ENCODE peak calls at places on chromosome 15, in eight cellular contexts. One of them, this sample, is unnamed.
A peak's percentile ranks its signal among the peaks of the same experiment; 100 is the strongest.

GRCh38 chr15:95995375-95996168 is 334.9 kb upstream of the NR2F2 start:
- DNase-seq in breast epithelium: no peak
- DNase-seq in upper lobe of right lung: no peak
- DNase-seq in foreskin keratinocyte: peak; percentile 6
- DNase-seq in prostate gland: no peak
- DNase-seq in epithelial cell of esophagus: peak; percentile 28
- DNase-seq in endothelial cell: no peak
- DNase-seq in psoas muscle: no peak
- DNase-seq in this sample: peak; percentile 41

GRCh38 chr15:91465086-91465485 is 365.0 kb downstream of the SV2B start:
- DNase-seq in breast epithelium: no peak
- DNase-seq in upper lobe of right lung: no peak
- DNase-seq in foreskin keratinocyte: peak; percentile 37
- DNase-seq in prostate gland: no peak
- DNase-seq in epithelial cell of esophagus: peak; percentile 51
- DNase-seq in endothelial cell: no peak
- DNase-seq in psoas muscle: no peak
- DNase-seq in this sample: peak; percentile 14

GRCh38 chr15:52730163-52730562 is 51.0 kb upstream of the ATOSA start:
- DNase-seq in breast epithelium: no peak
- DNase-seq in upper lobe of right lung: no peak
- DNase-seq in foreskin keratinocyte: peak; percentile 43
- DNase-seq in prostate gland: no peak
- DNase-seq in epithelial cell of esophagus: peak; percentile 89
- DNase-seq in endothelial cell: no peak
- DNase-seq in psoas muscle: no peak
- DNase-seq in this sample: peak; percentile 82

GRCh38 chr15:63372018-63372705 is 9.5 kb downstream of the CA12 start:
- DNase-seq in breast epithelium: no peak
- DNase-seq in upper lobe of right lung: no peak
- DNase-seq in foreskin keratinocyte: peak; percentile 91
- DNase-seq in prostate gland: no peak
- DNase-seq in epithelial cell of esophagus: peak; percentile 98
- DNase-seq in endothelial cell: no peak
- DNase-seq in psoas muscle: peak; percentile 74
- DNase-seq in this sample: peak; percentile 99

GRCh38 chr15:88476635-88477038 is 9.1 kb downstream of the MRPS11 start:
- DNase-seq in breast epithelium: no peak
- DNase-seq in upper lobe of right lung: no peak
- DNase-seq in foreskin keratinocyte: no peak
- DNase-seq in prostate gland: no peak
- DNase-seq in epithelial cell of esophagus: peak; percentile 46
- DNase-seq in endothelial cell: peak; percentile 32
- DNase-seq in psoas muscle: no peak
- DNase-seq in this sample: peak; percentile 31

GRCh38 chr15:90086868-90087268 is 15.4 kb downstream of the IDH2 start:
- DNase-seq in breast epithelium: no peak
- DNase-seq in upper lobe of right lung: peak; percentile 74
- DNase-seq in foreskin keratinocyte: no peak
- DNase-seq in prostate gland: no peak
- DNase-seq in epithelial cell of esophagus: peak; percentile 62
- DNase-seq in endothelial cell: peak; percentile 66
- DNase-seq in psoas muscle: no peak
- DNase-seq in this sample: peak; percentile 43

GRCh38 chr15:38696120-38696727 is 131.6 kb upstream of the RASGRP1 start:
- DNase-seq in breast epithelium: no peak
- DNase-seq in upper lobe of right lung: no peak
- DNase-seq in foreskin keratinocyte: no peak
- DNase-seq in prostate gland: no peak
- DNase-seq in epithelial cell of esophagus: no peak
- DNase-seq in endothelial cell: no peak
- DNase-seq in psoas muscle: no peak
- DNase-seq in this sample: no peak

GRCh38 chr15:29935296-29936020 is 113.2 kb upstream of the TJP1 start:
- DNase-seq in breast epithelium: no peak
- DNase-seq in upper lobe of right lung: no peak
- DNase-seq in foreskin keratinocyte: no peak
- DNase-seq in prostate gland: no peak
- DNase-seq in epithelial cell of esophagus: peak; percentile 29
- DNase-seq in endothelial cell: peak; percentile 41
- DNase-seq in psoas muscle: no peak
- DNase-seq in this sample: peak; percentile 31

GRCh38 chr15:62021991-62022600 is 38.2 kb downstream of the VPS13C start:
- DNase-seq in breast epithelium: no peak
- DNase-seq in upper lobe of right lung: no peak
- DNase-seq in foreskin keratinocyte: no peak
- DNase-seq in prostate gland: no peak
- DNase-seq in epithelial cell of esophagus: no peak
- DNase-seq in endothelial cell: no peak
- DNase-seq in psoas muscle: no peak
- DNase-seq in this sample: no peak

GRCh38 chr15:58541410-58542087 is 109.8 kb downstream of the LIPC start:
- DNase-seq in breast epithelium: no peak
- DNase-seq in upper lobe of right lung: peak; percentile 46
- DNase-seq in foreskin keratinocyte: no peak
- DNase-seq in prostate gland: no peak
- DNase-seq in epithelial cell of esophagus: no peak
- DNase-seq in endothelial cell: no peak
- DNase-seq in psoas muscle: no peak
- DNase-seq in this sample: no peak

GRCh38 chr15:86106306-86106705 is 26.6 kb downstream of the AGBL1 start:
- DNase-seq in breast epithelium: no peak
- DNase-seq in upper lobe of right lung: no peak
- DNase-seq in foreskin keratinocyte: no peak
- DNase-seq in prostate gland: no peak
- DNase-seq in epithelial cell of esophagus: no peak
- DNase-seq in endothelial cell: no peak
- DNase-seq in psoas muscle: no peak
- DNase-seq in this sample: no peak

GRCh38 chr15:61081028-61081322 is 148.1 kb downstream of the RORA start:
- DNase-seq in breast epithelium: no peak
- DNase-seq in upper lobe of right lung: no peak
- DNase-seq in foreskin keratinocyte: no peak
- DNase-seq in prostate gland: no peak
- DNase-seq in epithelial cell of esophagus: no peak
- DNase-seq in endothelial cell: no peak
- DNase-seq in psoas muscle: no peak
- DNase-seq in this sample: no peak

GRCh38 chr15:89349212-89349558 is 14.6 kb upstream of the POLG start:
- DNase-seq in breast epithelium: no peak
- DNase-seq in upper lobe of right lung: no peak
- DNase-seq in foreskin keratinocyte: no peak
- DNase-seq in prostate gland: no peak
- DNase-seq in epithelial cell of esophagus: no peak
- DNase-seq in endothelial cell: no peak
- DNase-seq in psoas muscle: no peak
- DNase-seq in this sample: no peak

GRCh38 chr15:88695046-88695445 is 56.2 kb downstream of the ISG20 start:
- DNase-seq in breast epithelium: no peak
- DNase-seq in upper lobe of right lung: no peak
- DNase-seq in foreskin keratinocyte: no peak
- DNase-seq in prostate gland: no peak
- DNase-seq in epithelial cell of esophagus: no peak
- DNase-seq in endothelial cell: no peak
- DNase-seq in psoas muscle: no peak
- DNase-seq in this sample: no peak

GRCh38 chr15:63553388-63553791 is 43.8 kb upstream of the FBXL22 start:
- DNase-seq in breast epithelium: no peak
- DNase-seq in upper lobe of right lung: no peak
- DNase-seq in foreskin keratinocyte: peak; percentile 73
- DNase-seq in prostate gland: peak; percentile 56
- DNase-seq in epithelial cell of esophagus: peak; percentile 83
- DNase-seq in endothelial cell: no peak
- DNase-seq in psoas muscle: no peak
- DNase-seq in this sample: peak; percentile 91

GRCh38 chr15:49877871-49878511 is 241.0 kb downstream of the ATP8B4 start:
- DNase-seq in breast epithelium: no peak
- DNase-seq in upper lobe of right lung: no peak
- DNase-seq in foreskin keratinocyte: no peak
- DNase-seq in prostate gland: no peak
- DNase-seq in epithelial cell of esophagus: no peak
- DNase-seq in endothelial cell: no peak
- DNase-seq in psoas muscle: no peak
- DNase-seq in this sample: no peak

GRCh38 chr15:49877117-49877860 is 241.7 kb downstream of the ATP8B4 start:
- DNase-seq in breast epithelium: no peak
- DNase-seq in upper lobe of right lung: no peak
- DNase-seq in foreskin keratinocyte: no peak
- DNase-seq in prostate gland: no peak
- DNase-seq in epithelial cell of esophagus: peak; percentile 11
- DNase-seq in endothelial cell: no peak
- DNase-seq in psoas muscle: no peak
- DNase-seq in this sample: no peak

GRCh38 chr15:49876401-49877038 is 242.5 kb downstream of the ATP8B4 start:
- DNase-seq in breast epithelium: no peak
- DNase-seq in upper lobe of right lung: no peak
- DNase-seq in foreskin keratinocyte: no peak
- DNase-seq in prostate gland: peak; percentile 6
- DNase-seq in epithelial cell of esophagus: peak; percentile 46
- DNase-seq in endothelial cell: peak; percentile 27
- DNase-seq in psoas muscle: no peak
- DNase-seq in this sample: peak; percentile 33

GRCh38 chr15:49875392-49875791 is 243.6 kb downstream of the ATP8B4 start:
- DNase-seq in breast epithelium: no peak
- DNase-seq in upper lobe of right lung: no peak
- DNase-seq in foreskin keratinocyte: no peak
- DNase-seq in prostate gland: no peak
- DNase-seq in epithelial cell of esophagus: peak; percentile 47
- DNase-seq in endothelial cell: no peak
- DNase-seq in psoas muscle: no peak
- DNase-seq in this sample: no peak
- TF ChIP-seq CTCF in breast epithelium: no peak
- TF ChIP-seq CTCF in upper lobe of right lung: no peak
- TF ChIP-seq CTCF in foreskin keratinocyte: peak; percentile 27
- TF ChIP-seq CTCF in prostate gland: no peak
- TF ChIP-seq CTCF in epithelial cell of esophagus: peak; percentile 48
- TF ChIP-seq CTCF in endothelial cell: peak; percentile 42
- TF ChIP-seq CTCF in psoas muscle: no peak
- TF ChIP-seq CTCF in this sample: peak; percentile 28

DNA sequence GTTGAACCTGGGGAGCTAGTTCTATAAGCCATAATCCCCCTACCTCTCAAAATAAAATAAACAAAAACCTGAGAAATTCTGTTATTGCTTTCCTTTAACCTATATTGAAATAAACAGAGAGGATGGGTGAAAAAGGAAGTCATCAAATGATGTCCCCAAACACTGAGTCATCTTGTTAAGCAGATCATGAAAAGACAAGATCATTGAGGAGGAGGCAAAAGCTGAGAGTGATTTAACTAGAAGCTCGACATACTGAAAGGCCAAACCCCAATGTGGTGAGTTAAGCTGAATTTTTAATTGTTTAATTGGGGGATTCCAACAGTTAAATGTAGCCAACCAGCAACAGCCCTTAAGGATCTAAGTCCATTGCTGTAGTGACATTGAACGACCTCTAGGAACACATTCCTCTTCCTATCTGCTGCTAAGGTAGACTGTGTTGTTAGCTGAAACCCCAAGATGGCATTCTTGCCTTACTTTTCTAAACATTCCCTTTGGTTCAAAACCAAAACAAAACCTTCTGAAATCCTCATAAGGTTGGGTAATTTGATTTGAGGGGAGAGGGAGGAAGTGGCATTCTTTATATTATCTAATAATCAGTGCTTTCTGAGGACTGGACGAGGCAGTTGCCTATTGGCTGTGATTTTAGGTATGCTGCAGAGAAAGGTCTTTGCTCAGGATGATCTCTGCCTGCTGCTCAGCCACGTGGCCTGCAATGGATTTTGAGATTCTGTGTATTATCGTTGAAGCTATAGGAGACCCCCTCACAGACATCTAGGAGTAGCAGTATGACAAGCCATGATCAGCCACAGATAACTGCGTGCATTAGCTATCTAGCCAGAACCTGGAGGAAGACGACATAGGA is 62.7 kb upstream of the BNIP2 start:
- DNase-seq in breast epithelium: no peak
- DNase-seq in upper lobe of right lung: no peak
- DNase-seq in foreskin keratinocyte: peak; percentile 18
- DNase-seq in prostate gland: no peak
- DNase-seq in epithelial cell of esophagus: peak; percentile 64
- DNase-seq in endothelial cell: no peak
- DNase-seq in psoas muscle: no peak
- DNase-seq in this sample: peak; percentile 42
- TF ChIP-seq CTCF in breast epithelium: no peak
- TF ChIP-seq CTCF in upper lobe of right lung: peak; percentile 39
- TF ChIP-seq CTCF in foreskin keratinocyte: peak; percentile 76
- TF ChIP-seq CTCF in prostate gland: peak; percentile 27
- TF ChIP-seq CTCF in epithelial cell of esophagus: peak; percentile 73
- TF ChIP-seq CTCF in endothelial cell: peak; percentile 44
- TF ChIP-seq CTCF in psoas muscle: peak; percentile 9
- TF ChIP-seq CTCF in this sample: peak; percentile 51

DNA sequence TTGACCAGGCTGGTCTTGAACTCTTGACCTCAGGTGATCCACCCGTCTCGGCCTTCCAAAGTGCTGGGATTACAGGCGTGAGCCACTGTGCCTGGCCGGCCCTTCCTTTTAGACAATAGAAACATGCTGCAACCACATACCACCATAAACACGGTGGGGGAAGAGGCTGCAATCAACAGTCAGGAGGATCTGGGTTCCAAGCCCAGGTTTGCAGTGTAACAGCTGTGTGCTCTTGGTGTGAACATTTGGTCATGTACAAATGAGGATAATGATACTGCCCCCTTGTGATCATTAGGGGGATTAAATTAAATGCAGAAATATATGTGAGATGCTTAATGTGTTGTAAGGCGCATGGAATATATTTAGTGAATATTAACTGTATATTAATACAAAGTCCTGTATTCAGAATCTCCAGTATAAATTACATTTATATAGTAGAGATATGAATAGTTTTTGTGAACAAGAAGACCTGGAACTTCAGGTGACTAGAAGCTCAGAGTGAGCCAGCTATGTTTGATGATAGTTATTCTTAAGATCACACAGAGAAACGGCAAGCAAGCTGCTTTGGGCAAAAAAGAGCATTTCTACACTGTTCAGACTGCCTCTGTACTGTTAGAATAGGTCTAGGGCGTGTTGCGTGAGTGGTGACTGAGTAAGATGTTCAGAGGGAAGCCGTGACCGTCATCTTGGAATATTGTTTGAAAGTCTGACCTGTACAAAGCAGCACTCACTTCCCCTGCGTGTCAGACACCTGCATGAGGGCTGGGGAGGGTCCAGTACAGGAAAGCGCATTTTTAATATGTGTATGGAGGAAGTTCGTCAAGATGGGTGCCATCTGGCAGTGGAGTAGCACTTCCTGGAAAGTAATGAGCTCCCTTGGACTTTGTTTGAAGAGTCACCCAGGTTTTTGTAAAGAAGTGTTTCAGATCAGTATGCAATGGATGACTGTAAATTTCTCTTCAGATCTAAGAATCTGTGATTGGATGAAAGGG is 125.8 kb downstream of the PGPEP1L start:
- DNase-seq in breast epithelium: no peak
- DNase-seq in upper lobe of right lung: no peak
- DNase-seq in foreskin keratinocyte: no peak
- DNase-seq in prostate gland: no peak
- DNase-seq in epithelial cell of esophagus: peak; percentile 61
- DNase-seq in endothelial cell: peak; percentile 8
- DNase-seq in psoas muscle: no peak
- DNase-seq in this sample: peak; percentile 69
- TF ChIP-seq CTCF in breast epithelium: peak; percentile 38
- TF ChIP-seq CTCF in upper lobe of right lung: peak; percentile 70
- TF ChIP-seq CTCF in foreskin keratinocyte: peak; percentile 79
- TF ChIP-seq CTCF in prostate gland: peak; percentile 59
- TF ChIP-seq CTCF in epithelial cell of esophagus: peak; percentile 45
- TF ChIP-seq CTCF in endothelial cell: peak; percentile 82
- TF ChIP-seq CTCF in psoas muscle: peak; percentile 51
- TF ChIP-seq CTCF in this sample: peak; percentile 18

GRCh38 chr15:55457401-55458022 is 49.2 kb downstream of the PIERCE2 start:
- DNase-seq in breast epithelium: no peak
- DNase-seq in upper lobe of right lung: peak; percentile 72
- DNase-seq in foreskin keratinocyte: no peak
- DNase-seq in prostate gland: no peak
- DNase-seq in epithelial cell of esophagus: no peak
- DNase-seq in endothelial cell: no peak
- DNase-seq in psoas muscle: no peak
- DNase-seq in this sample: peak; percentile 6
- TF ChIP-seq CTCF in breast epithelium: no peak
- TF ChIP-seq CTCF in upper lobe of right lung: no peak
- TF ChIP-seq CTCF in foreskin keratinocyte: no peak
- TF ChIP-seq CTCF in prostate gland: no peak
- TF ChIP-seq CTCF in epithelial cell of esophagus: no peak
- TF ChIP-seq CTCF in endothelial cell: no peak
- TF ChIP-seq CTCF in psoas muscle: no peak
- TF ChIP-seq CTCF in this sample: no peak

This sample was measured in bronchial epithelial cell.